ENCODE peak calls at places on chromosomes 12 and 14, in four cellular contexts. V is K562; U is EL; C is CD8-positive, alpha-beta memory T cell. X is an unnamed sample.

GRCh38 chr12:100661300-100661951 is 87.9 kb downstream of the GAS2L3 start:
- DNase-seq in V (no peak), U (peak; percentile 65), C (no peak), X (no peak)

GRCh38 chr14:90797451-90797850 is 18.8 kb downstream of the TTC7B start:
- DNase-seq in V (no peak), U (no peak), C (no peak), X (no peak)

GRCh38 chr14:93941293-93941910 is 14.3 kb downstream of the FAM181A start:
- DNase-seq in V (no peak), U (peak; percentile 93), C (no peak), X (no peak)

GRCh38 chr12:113130457-113131135 is 5.0 kb downstream of the RASAL1 start:
- DNase-seq in V (peak; percentile 41), U (no peak), C (no peak), X (no peak)

GRCh38 chr12:123933214-123933613 is 39.4 kb downstream of the CCDC92 start:
- DNase-seq in V (no peak), U (no peak), C (no peak), X (no peak)

GRCh38 chr12:24880732-24881131 is 68.2 kb downstream of the BCAT1 start:
- DNase-seq in V (no peak), U (no peak), C (no peak), X (no peak)

GRCh38 chr12:114655934-114656697 is 27.9 kb downstream of the TBX3 start:
- DNase-seq in V (no peak), U (no peak), C (no peak), X (no peak)

GRCh38 chr14:97301931-97302559 is 504.9 kb downstream of the VRK1 start:
- DNase-seq in V (no peak), U (no peak), C (no peak), X (peak; percentile 1)

GRCh38 chr12:104529130-104529874 is 72.6 kb downstream of the CHST11 start:
- DNase-seq in V (no peak), U (no peak), C (no peak), X (no peak)

GRCh38 chr12:54166543-54167499 is 22.0 kb downstream of the SMUG1 start:
- DNase-seq in V (no peak), U (no peak), C (no peak), X (no peak)

X was measured in keratinocyte.